ENCODE peak calls at places on chromosomes 3 and 15, in nine cellular contexts. O, X, M, Y, U, Q, V, K and Z are unnamed samples. For H3K9me3, the result is how much of the 10 kb centered on the place peaks cover.

GRCh38 chr3:143139786-143140185 is 20.2 kb downstream of the CHST2 start:
- DNase-seq in O (peak), X (peak), M (peak), Y (no peak), U (no peak), Q (no peak), V (no peak), K (no peak), Z (no peak)

GRCh38 chr3:159057621-159058020 is 255.8 kb downstream of the MFSD1 start:
- DNase-seq in O (no peak), X (no peak), M (no peak), Y (no peak), U (no peak), Q (no peak), V (no peak), K (no peak), Z (no peak)

GRCh38 chr3:139312416-139312815 is 31.4 kb upstream of the MRPS22 start:
- DNase-seq in O (no peak), X (no peak), M (no peak), Y (no peak), U (no peak), Q (no peak), V (no peak), K (no peak), Z (no peak)

GRCh38 chr3:102235679-102236078 is 199.1 kb upstream of the ZPLD1 start:
- DNase-seq in O (peak), X (no peak), M (peak), Y (no peak), U (no peak), Q (peak), V (no peak), K (peak), Z (no peak)

GRCh38 chr3:196706313-196706712 is 5.7 kb downstream of the CEP19 start:
- DNase-seq in O (no peak), X (no peak), M (no peak), Y (no peak), U (no peak), Q (no peak), V (no peak), K (no peak), Z (no peak)

GRCh38 chr3:115040673-115041286 is 106.3 kb downstream of the ZBTB20 start:
- DNase-seq in O (peak), X (peak), M (peak), Y (peak), U (peak), Q (peak), V (peak), K (peak), Z (peak)

GRCh38 chr15:42141246-42141645 is 15.2 kb downstream of the PLA2G4F start:
- DNase-seq in O (no peak), X (no peak), M (no peak), Y (no peak), U (no peak), Q (no peak), V (no peak), K (no peak), Z (no peak)

GRCh38 chr3:177441813-177442646 is 244.7 kb upstream of the TBL1XR1 start:
- DNase-seq in O (no peak), X (no peak), M (no peak), Y (no peak), U (peak), Q (no peak), V (peak), K (no peak), Z (no peak)

GRCh38 chr3:120418866-120419490 is 31.8 kb downstream of the FSTL1 start:
- DNase-seq in O (peak), X (peak), M (peak), Y (no peak), U (peak), Q (peak), V (no peak), K (peak), Z (no peak)

GRCh38 chr3:193772389-193772788 is 179.4 kb downstream of the OPA1 start:
- DNase-seq in O (no peak), X (no peak), M (no peak), Y (no peak), U (no peak), Q (peak), V (no peak), K (no peak), Z (no peak)

GRCh38 chr3:20511863-20512262 is 325.9 kb upstream of the SGO1 start:
- DNase-seq in O (peak), X (no peak), M (peak), Y (no peak), U (no peak), Q (peak), V (no peak), K (peak), Z (no peak)

GRCh38 chr3:30723211-30723610 is 116.8 kb downstream of the TGFBR2 start:
- DNase-seq in O (no peak), X (no peak), M (no peak), Y (no peak), U (no peak), Q (no peak), V (no peak), K (no peak), Z (no peak)

GRCh38 chr15:97350813-97351212 is 609.7 kb upstream of the ARRDC4 start:
- DNase-seq in O (no peak), X (no peak), M (no peak), Y (no peak), U (no peak), Q (no peak), V (no peak), K (no peak), Z (no peak)

GRCh38 chr3:119492128-119492527 is 6.2 kb upstream of the TIMMDC1 start:
- DNase-seq in O (no peak), X (no peak), M (no peak), Y (no peak), U (no peak), Q (no peak), V (no peak), K (no peak), Z (no peak)

GRCh38 chr15:25136119-25136518 is 181.3 kb downstream of the SNRPN start:
- DNase-seq in O (peak), X (no peak), M (peak), Y (no peak), U (no peak), Q (peak), V (no peak), K (no peak), Z (no peak)

GRCh38 chr15:80061581-80061980 is 2.1 kb downstream of the ZFAND6 start:
- DNase-seq in O (no peak), X (no peak), M (peak), Y (no peak), U (no peak), Q (peak), V (no peak), K (no peak), Z (no peak)

GRCh38 chr3:43434431-43434830 is 148.1 kb downstream of the SNRK start:
- DNase-seq in O (no peak), X (no peak), M (no peak), Y (no peak), U (no peak), Q (no peak), V (no peak), K (no peak), Z (no peak)

GRCh38 chr3:180492047-180492446 is 109.9 kb upstream of the TTC14 start:
- DNase-seq in O (no peak), X (no peak), M (no peak), Y (no peak), U (no peak), Q (no peak), V (no peak), K (no peak), Z (no peak)

GRCh38 chr15:69629631-69630161 is 177.1 kb downstream of the RPLP1 start:
- DNase-seq in O (no peak), X (no peak), M (no peak), Y (no peak), U (peak), Q (no peak), V (no peak), K (no peak), Z (no peak)

GRCh38 chr3:6455031-6455430 is 405.9 kb upstream of the GRM7 start:
- DNase-seq in O (no peak), X (no peak), M (no peak), Y (no peak), U (no peak), Q (no peak), V (no peak), K (no peak), Z (no peak)

DNA sequence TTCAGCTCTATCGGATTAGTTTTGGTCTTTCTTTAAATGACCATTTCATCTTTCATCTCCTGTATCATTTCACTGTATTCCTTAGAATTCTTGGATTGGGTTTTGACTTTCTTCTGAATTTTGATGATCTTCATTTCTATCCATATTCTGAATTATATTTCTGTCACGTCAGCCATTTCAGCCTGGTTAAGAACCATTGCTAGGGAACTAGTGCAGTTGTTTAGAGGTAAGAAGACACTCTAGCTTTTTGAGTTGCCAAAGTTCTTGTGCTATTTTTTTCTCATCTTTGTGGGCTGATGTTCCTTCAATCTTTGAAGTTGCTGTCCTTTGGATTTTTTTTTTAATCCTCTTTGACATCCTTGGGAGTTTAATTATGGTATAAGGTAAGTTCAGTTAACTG is 54.6 kb downstream of the STRIT1 start:
- DNase-seq in O (no peak), X (no peak), M (no peak), Y (no peak), U (no peak), Q (no peak), V (no peak), K (no peak), Z (no peak)
- H3K9me3 ChIP-seq in O (under half), X (under half), M (under half), Y (under half), U (under half), Q (under half), V (under half), K (under half), Z (under half)

DNA sequence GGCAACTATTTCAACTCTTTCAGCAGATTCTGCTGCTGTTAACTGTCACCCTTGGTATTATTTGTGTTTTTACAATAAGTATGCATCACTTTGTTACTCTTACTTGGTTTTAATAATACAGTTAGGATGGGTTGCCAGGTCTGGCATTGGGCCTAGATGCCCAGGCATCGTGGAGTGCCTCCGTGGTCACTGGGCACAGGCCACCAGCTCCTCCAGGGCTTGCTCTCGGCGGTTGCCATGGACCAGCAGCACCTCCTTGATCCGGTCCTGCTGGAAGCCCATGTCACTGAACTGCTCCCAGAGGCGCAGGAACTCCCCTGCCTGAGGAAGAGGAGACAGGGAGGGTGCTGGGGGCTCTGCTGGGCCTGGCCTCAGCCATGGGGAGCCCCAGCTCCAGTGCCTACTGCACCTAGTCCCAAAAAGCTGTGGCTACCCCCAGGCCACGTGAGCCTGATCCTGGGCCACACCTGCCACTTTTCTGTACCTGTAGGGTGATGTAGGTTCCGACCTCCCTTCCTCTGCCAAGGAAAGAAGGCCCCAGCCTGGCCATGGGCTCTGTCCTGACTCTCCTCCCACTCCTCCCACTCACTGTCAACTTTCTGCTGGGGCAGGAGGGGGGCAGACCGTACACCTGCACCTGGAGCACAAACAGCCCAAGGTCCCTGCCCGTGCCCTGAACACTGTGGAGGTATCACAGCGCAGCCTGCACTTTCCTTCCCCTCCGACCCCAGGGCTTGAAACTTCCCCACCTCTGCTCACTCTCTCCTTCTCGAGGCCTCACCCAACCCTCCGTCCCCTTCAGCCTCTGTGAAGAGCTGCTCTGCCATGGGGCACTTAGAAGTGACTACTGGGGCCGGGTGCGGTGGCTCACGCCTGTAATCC is 16.6 kb downstream of the KBTBD13 start:
- DNase-seq in O (no peak), X (no peak), M (no peak), Y (peak), U (no peak), Q (no peak), V (no peak), K (no peak), Z (no peak)
- H3K27ac ChIP-seq in O (no peak), X (no peak), M (no peak), Y (no peak), U (no peak), Q (no peak), V (no peak), K (no peak), Z (no peak)

GRCh38 chr15:98823012-98823458 is 174.7 kb downstream of the IGF1R start:
- DNase-seq in O (peak), X (no peak), M (peak), Y (no peak), U (no peak), Q (no peak), V (peak), K (no peak), Z (no peak)

GRCh38 chr15:98830034-98830634 is 177.5 kb downstream of the PGPEP1L start:
- DNase-seq in O (peak), X (no peak), M (no peak), Y (no peak), U (no peak), Q (no peak), V (no peak), K (no peak), Z (no peak)

GRCh38 chr15:98826658-98827057 is 178.3 kb downstream of the IGF1R start:
- DNase-seq in O (no peak), X (no peak), M (no peak), Y (no peak), U (no peak), Q (no peak), V (no peak), K (peak), Z (no peak)

DNA sequence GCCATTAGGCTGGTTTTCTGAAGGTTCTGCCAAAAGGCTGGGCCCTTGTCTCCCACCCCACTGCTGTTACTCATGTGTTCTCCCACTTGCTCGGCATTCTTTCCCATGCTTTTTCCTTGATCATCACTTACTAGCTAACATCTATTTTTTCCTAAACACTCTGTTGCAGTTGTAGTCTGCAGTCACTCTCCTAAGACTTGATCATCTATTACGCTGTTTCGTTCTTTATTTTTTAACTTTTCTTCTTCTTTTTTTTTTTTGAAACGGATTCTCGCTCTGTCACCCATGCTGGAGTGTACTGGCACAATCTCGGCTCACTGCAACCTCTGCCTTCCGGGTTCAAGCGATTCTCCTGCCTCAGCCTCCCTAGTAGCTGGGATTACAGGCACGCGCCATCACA is 176.3 kb downstream of the IGF1R start:
- DNase-seq in O (no peak), X (no peak), M (no peak), Y (no peak), U (no peak), Q (no peak), V (no peak), K (no peak), Z (no peak)
- H3K9me3 ChIP-seq in O (under half), X (under half), M (under half), Y (under half), U (under half), Q (under half), V (under half), K (under half), Z (under half)

GRCh38 chr3:33402936-33403335 is 37.3 kb downstream of the UBP1 start:
- DNase-seq in O (no peak), X (no peak), M (no peak), Y (no peak), U (no peak), Q (no peak), V (no peak), K (no peak), Z (no peak)
- H3K27ac ChIP-seq in O (no peak), X (no peak), M (no peak), Y (no peak), U (no peak), Q (no peak), V (no peak), K (no peak), Z (no peak)

GRCh38 chr3:130604806-130605205 is 87.8 kb downstream of the COL6A6 start:
- DNase-seq in O (no peak), X (no peak), M (no peak), Y (no peak), U (no peak), Q (no peak), V (no peak), K (no peak), Z (no peak)

GRCh38 chr3:130609580-130609979 is 92.6 kb downstream of the COL6A6 start:
- DNase-seq in O (no peak), X (no peak), M (peak), Y (no peak), U (no peak), Q (no peak), V (no peak), K (no peak), Z (no peak)

GRCh38 chr3:130607553-130608154 is 90.7 kb downstream of the COL6A6 start:
- DNase-seq in O (no peak), X (no peak), M (no peak), Y (no peak), U (no peak), Q (no peak), V (no peak), K (no peak), Z (no peak)

GRCh38 chr3:130609166-130609574 is 92.2 kb downstream of the COL6A6 start:
- DNase-seq in O (no peak), X (peak), M (peak), Y (peak), U (no peak), Q (no peak), V (no peak), K (no peak), Z (no peak)
- H3K9me3 ChIP-seq in O (under half), X (under half), M (under half), Y (under half), U (under half), Q (under half), V (under half), K (under half), Z (under half)

DNA sequence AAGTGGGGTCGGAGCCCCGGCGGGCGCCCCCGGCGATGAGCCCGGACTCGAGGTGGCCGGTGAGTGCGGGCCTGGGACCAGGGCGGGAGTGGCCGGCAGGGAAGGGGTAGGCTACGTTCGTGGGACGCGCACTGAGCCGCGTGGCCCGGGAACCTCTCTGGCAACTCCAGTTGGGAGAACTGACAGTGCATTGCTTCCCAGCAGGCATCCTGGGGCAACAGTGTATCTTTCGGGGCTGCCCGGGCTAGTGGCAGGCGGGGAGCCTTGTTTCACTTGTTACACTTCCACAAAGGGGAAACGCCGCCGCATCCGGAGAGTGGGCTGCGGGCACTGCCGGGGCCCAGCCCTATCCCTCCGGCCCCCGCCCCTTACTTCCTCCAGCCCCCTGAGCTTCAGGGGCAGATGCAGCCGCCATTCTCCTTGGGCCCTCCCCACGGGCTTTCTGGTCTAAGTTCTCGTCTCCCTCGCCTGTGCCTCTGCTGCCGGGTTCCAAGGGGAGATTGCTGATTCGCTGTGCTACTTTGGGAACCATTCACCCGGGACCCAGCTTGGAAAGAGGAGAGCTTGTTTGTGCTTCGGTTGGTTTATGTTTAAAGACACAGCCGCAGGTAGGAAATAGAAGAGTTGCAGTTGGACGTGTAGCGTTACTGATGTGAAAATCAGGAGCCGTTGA is 681 bp downstream of the BRPF1 start:
- DNase-seq in O (no peak), X (peak), M (no peak), Y (no peak), U (peak), Q (no peak), V (no peak), K (no peak), Z (peak)
- H3K27ac ChIP-seq in O (peak), X (peak), M (peak), Y (peak), U (peak), Q (peak), V (peak), K (peak), Z (peak)

GRCh38 chr3:44562147-44562546 is 7.2 kb downstream of the ZKSCAN7 start:
- DNase-seq in O (no peak), X (no peak), M (no peak), Y (no peak), U (no peak), Q (no peak), V (no peak), K (no peak), Z (no peak)
- H3K9me3 ChIP-seq in O (under half), X (under half), M (under half), Y (under half), U (under half), Q (under half), V (under half), K (under half), Z (under half)

DNA sequence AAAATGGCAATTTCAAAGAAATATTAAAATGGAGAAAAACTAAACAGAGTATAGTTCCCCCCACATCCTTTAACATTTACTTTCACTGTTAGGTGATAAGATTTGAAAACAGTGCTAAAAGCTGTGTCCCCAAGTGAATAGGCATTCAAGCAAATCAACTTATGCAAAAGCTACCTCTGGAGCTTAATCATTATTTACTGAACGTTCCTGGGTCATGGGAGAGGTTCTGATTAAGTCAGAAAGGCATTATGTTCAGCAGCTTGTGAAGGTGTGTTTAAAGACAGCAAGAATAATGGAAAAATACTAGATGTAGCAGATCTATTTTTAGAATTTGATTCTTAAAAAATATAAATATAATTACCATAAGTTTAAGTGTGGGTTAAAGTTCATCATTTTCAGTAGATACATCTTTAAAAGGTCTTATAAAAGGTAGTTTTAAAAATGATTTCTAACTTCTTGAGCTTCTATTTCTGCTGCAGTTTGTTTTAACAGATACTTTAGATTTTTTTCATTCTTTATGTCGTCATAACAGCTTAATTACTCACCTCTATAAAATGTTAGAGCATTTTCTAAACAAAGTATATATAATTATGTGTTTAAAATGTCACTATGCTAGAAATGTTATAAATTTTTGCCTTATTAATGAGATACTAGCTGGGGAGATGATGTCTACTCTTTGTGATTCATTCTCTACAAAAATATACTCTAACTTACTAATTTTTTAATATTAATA is 127.9 kb downstream of the MITF start:
- DNase-seq in O (peak), X (no peak), M (no peak), Y (no peak), U (no peak), Q (no peak), V (no peak), K (no peak), Z (no peak)
- H3K27ac ChIP-seq in O (peak), X (peak), M (peak), Y (no peak), U (no peak), Q (no peak), V (no peak), K (no peak), Z (no peak)